ENCODE peak calls at places on chromosomes 4 and X, in eight cellular contexts. One of them, this sample, is unnamed.

GRCh38 chrX:105872921-105873320 is 50.6 kb downstream of the NRK start:
- DNase-seq in colonic mucosa: no peak
- DNase-seq in OCI-LY7: no peak
- DNase-seq in GM06990: no peak
- DNase-seq in PC-9: no peak
- DNase-seq in mesendoderm: no peak
- DNase-seq in WERI-Rb-1: no peak
- DNase-seq in AG10803: no peak
- DNase-seq in this sample: no peak

GRCh38 chrX:151346931-151347543 is 50.0 kb upstream of the VMA21 start:
- DNase-seq in AG10803: no peak
- DNase-seq in GM06990: no peak
- DNase-seq in PC-9: no peak
- DNase-seq in colonic mucosa: no peak
- DNase-seq in WERI-Rb-1: no peak
- DNase-seq in OCI-LY7: no peak
- DNase-seq in mesendoderm: no peak
- DNase-seq in this sample: no peak

GRCh38 chrX:154717824-154718223 is 33.1 kb downstream of the GAB3 start:
- DNase-seq in mesendoderm: no peak
- DNase-seq in AG10803: peak
- DNase-seq in WERI-Rb-1: no peak
- DNase-seq in colonic mucosa: no peak
- DNase-seq in GM06990: no peak
- DNase-seq in PC-9: no peak
- DNase-seq in OCI-LY7: peak
- DNase-seq in this sample: peak

GRCh38 chr4:10151182-10151581 is 34.6 kb upstream of the WDR1 start:
- DNase-seq in OCI-LY7: peak
- DNase-seq in PC-9: no peak
- DNase-seq in GM06990: peak
- DNase-seq in WERI-Rb-1: no peak
- DNase-seq in colonic mucosa: no peak
- DNase-seq in AG10803: no peak
- DNase-seq in mesendoderm: no peak
- DNase-seq in this sample: peak

GRCh38 chrX:3548743-3549441 is 164.6 kb downstream of the PRKX start:
- DNase-seq in AG10803: peak
- DNase-seq in GM06990: no peak
- DNase-seq in mesendoderm: peak
- DNase-seq in PC-9: no peak
- DNase-seq in colonic mucosa: no peak
- DNase-seq in WERI-Rb-1: peak
- DNase-seq in OCI-LY7: peak
- DNase-seq in this sample: no peak

GRCh38 chr4:77852892-77853495 is 9.6 kb upstream of the MRPL1 start:
- DNase-seq in AG10803: no peak
- DNase-seq in GM06990: peak
- DNase-seq in mesendoderm: no peak
- DNase-seq in WERI-Rb-1: no peak
- DNase-seq in OCI-LY7: peak
- DNase-seq in PC-9: no peak
- DNase-seq in colonic mucosa: peak
- DNase-seq in this sample: peak

GRCh38 chr4:100146756-100147155 is 43.5 kb downstream of the DDIT4L start:
- DNase-seq in colonic mucosa: no peak
- DNase-seq in AG10803: no peak
- DNase-seq in PC-9: no peak
- DNase-seq in mesendoderm: no peak
- DNase-seq in OCI-LY7: no peak
- DNase-seq in GM06990: no peak
- DNase-seq in WERI-Rb-1: no peak
- DNase-seq in this sample: no peak

GRCh38 chrX:8484360-8484759 is 19.7 kb downstream of the VCX3B start:
- DNase-seq in PC-9: no peak
- DNase-seq in OCI-LY7: no peak
- DNase-seq in GM06990: no peak
- DNase-seq in AG10803: no peak
- DNase-seq in colonic mucosa: no peak
- DNase-seq in mesendoderm: no peak
- DNase-seq in WERI-Rb-1: no peak
- DNase-seq in this sample: no peak

DNA sequence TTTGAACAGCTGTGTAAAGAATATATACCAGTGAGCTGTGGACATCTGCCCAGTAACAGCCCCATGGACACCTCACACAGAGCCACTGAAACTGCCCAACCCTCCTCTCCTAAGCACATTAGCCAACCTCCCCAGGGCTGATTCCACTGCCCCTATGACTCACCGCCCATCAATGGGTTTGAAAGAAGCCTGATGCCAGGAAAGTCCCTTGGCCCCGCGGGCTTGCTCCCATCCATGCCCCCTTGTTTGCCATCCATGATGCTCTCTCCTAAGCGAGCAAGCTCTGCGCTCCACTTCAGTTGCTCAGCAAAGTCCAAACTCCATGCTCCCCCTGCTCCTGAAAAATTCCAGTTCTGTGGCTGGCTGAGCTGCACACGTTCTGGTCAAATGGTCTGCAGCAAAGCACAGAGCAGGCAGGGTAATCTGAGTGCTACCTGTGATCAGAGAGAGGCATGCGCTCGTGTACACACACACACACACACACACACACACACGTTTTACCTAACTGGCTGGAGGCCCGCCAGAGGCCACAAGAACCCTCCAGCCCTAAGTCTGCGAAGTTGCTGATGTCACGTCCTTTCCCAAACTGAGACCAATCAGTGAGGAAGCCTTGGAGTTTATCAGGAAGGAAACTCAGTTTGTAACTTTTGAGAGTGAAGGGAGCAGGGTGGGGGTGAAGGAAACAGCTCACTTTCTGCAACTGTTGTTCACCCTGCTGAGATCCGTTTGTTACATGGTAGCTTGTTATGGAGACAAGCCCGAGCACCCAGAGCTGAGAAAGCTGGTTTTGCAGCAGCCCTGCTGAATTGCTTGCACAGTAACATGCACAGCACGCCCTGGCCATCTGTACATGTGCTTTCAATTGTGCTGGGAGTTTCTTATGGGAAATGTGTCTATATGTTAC is at the start of gene ASB9:
- DNase-seq in OCI-LY7: no peak
- DNase-seq in colonic mucosa: peak
- DNase-seq in GM06990: no peak
- DNase-seq in WERI-Rb-1: no peak
- DNase-seq in mesendoderm: peak
- DNase-seq in AG10803: peak
- DNase-seq in PC-9: peak
- DNase-seq in this sample: peak
- H3K4me3 ChIP-seq in OCI-LY7: no peak
- H3K4me3 ChIP-seq in colonic mucosa: no peak
- H3K4me3 ChIP-seq in GM06990: no peak
- H3K4me3 ChIP-seq in WERI-Rb-1: no peak
- H3K4me3 ChIP-seq in mesendoderm: no peak
- H3K4me3 ChIP-seq in AG10803: no peak
- H3K4me3 ChIP-seq in PC-9: peak
- H3K4me3 ChIP-seq in this sample: no peak

GRCh38 chrX:38221391-38221929 is 789 bp upstream of the SRPX start:
- DNase-seq in OCI-LY7: no peak
- DNase-seq in PC-9: no peak
- DNase-seq in mesendoderm: no peak
- DNase-seq in WERI-Rb-1: no peak
- DNase-seq in AG10803: peak
- DNase-seq in GM06990: no peak
- DNase-seq in colonic mucosa: no peak
- DNase-seq in this sample: no peak

GRCh38 chrX:38224160-38224559 is 3.5 kb upstream of the SRPX start:
- DNase-seq in WERI-Rb-1: no peak
- DNase-seq in AG10803: no peak
- DNase-seq in PC-9: no peak
- DNase-seq in colonic mucosa: no peak
- DNase-seq in GM06990: no peak
- DNase-seq in mesendoderm: no peak
- DNase-seq in OCI-LY7: no peak
- DNase-seq in this sample: no peak

GRCh38 chrX:38220024-38220935 is at the start of gene SRPX:
- DNase-seq in WERI-Rb-1: peak
- DNase-seq in AG10803: peak
- DNase-seq in OCI-LY7: no peak
- DNase-seq in GM06990: peak
- DNase-seq in mesendoderm: peak
- DNase-seq in PC-9: no peak
- DNase-seq in colonic mucosa: peak
- DNase-seq in this sample: no peak

GRCh38 chrX:38225093-38225492 is 4.4 kb upstream of the SRPX start:
- DNase-seq in AG10803: peak
- DNase-seq in GM06990: no peak
- DNase-seq in mesendoderm: peak
- DNase-seq in WERI-Rb-1: no peak
- DNase-seq in PC-9: no peak
- DNase-seq in colonic mucosa: no peak
- DNase-seq in OCI-LY7: no peak
- DNase-seq in this sample: no peak

GRCh38 chrX:38220936-38221386 is 290 bp upstream of the SRPX start:
- DNase-seq in AG10803: no peak
- DNase-seq in PC-9: no peak
- DNase-seq in OCI-LY7: no peak
- DNase-seq in colonic mucosa: no peak
- DNase-seq in GM06990: no peak
- DNase-seq in WERI-Rb-1: no peak
- DNase-seq in mesendoderm: no peak
- DNase-seq in this sample: no peak
- H3K4me3 ChIP-seq in AG10803: peak
- H3K4me3 ChIP-seq in PC-9: no peak
- H3K4me3 ChIP-seq in OCI-LY7: no peak
- H3K4me3 ChIP-seq in colonic mucosa: peak
- H3K4me3 ChIP-seq in GM06990: no peak
- H3K4me3 ChIP-seq in WERI-Rb-1: peak
- H3K4me3 ChIP-seq in mesendoderm: no peak
- H3K4me3 ChIP-seq in this sample: no peak

GRCh38 chrX:77447339-77448149 is at the start of gene FGF16:
- DNase-seq in PC-9: no peak
- DNase-seq in colonic mucosa: no peak
- DNase-seq in GM06990: no peak
- DNase-seq in WERI-Rb-1: no peak
- DNase-seq in OCI-LY7: no peak
- DNase-seq in mesendoderm: peak
- DNase-seq in AG10803: no peak
- DNase-seq in this sample: no peak

GRCh38 chrX:77446029-77446585 is 1.1 kb upstream of the FGF16 start:
- DNase-seq in AG10803: no peak
- DNase-seq in mesendoderm: peak
- DNase-seq in WERI-Rb-1: no peak
- DNase-seq in colonic mucosa: peak
- DNase-seq in GM06990: no peak
- DNase-seq in OCI-LY7: no peak
- DNase-seq in PC-9: no peak
- DNase-seq in this sample: no peak

GRCh38 chrX:77444075-77444474 is 3.1 kb upstream of the FGF16 start:
- DNase-seq in WERI-Rb-1: no peak
- DNase-seq in AG10803: no peak
- DNase-seq in colonic mucosa: no peak
- DNase-seq in OCI-LY7: no peak
- DNase-seq in GM06990: no peak
- DNase-seq in mesendoderm: no peak
- DNase-seq in PC-9: no peak
- DNase-seq in this sample: no peak

GRCh38 chrX:77448170-77448569 is 981 bp downstream of the FGF16 start:
- DNase-seq in OCI-LY7: no peak
- DNase-seq in PC-9: no peak
- DNase-seq in mesendoderm: peak
- DNase-seq in AG10803: no peak
- DNase-seq in colonic mucosa: no peak
- DNase-seq in GM06990: no peak
- DNase-seq in WERI-Rb-1: no peak
- DNase-seq in this sample: no peak

GRCh38 chrX:77446840-77447239 is 349 bp upstream of the FGF16 start:
- DNase-seq in OCI-LY7: no peak
- DNase-seq in mesendoderm: peak
- DNase-seq in AG10803: peak
- DNase-seq in colonic mucosa: no peak
- DNase-seq in GM06990: no peak
- DNase-seq in WERI-Rb-1: no peak
- DNase-seq in PC-9: no peak
- DNase-seq in this sample: no peak
- H3K4me3 ChIP-seq in OCI-LY7: no peak
- H3K4me3 ChIP-seq in mesendoderm: no peak
- H3K4me3 ChIP-seq in AG10803: peak
- H3K4me3 ChIP-seq in colonic mucosa: no peak
- H3K4me3 ChIP-seq in GM06990: peak
- H3K4me3 ChIP-seq in WERI-Rb-1: no peak
- H3K4me3 ChIP-seq in PC-9: no peak
- H3K4me3 ChIP-seq in this sample: no peak

GRCh38 chr4:86971355-86971683 is 36.5 kb downstream of the AFF1 start:
- DNase-seq in OCI-LY7: no peak
- DNase-seq in PC-9: no peak
- DNase-seq in mesendoderm: no peak
- DNase-seq in GM06990: no peak
- DNase-seq in colonic mucosa: no peak
- DNase-seq in AG10803: no peak
- DNase-seq in WERI-Rb-1: no peak
- DNase-seq in this sample: no peak

GRCh38 chr4:86972997-86973396 is 38.2 kb downstream of the AFF1 start:
- DNase-seq in colonic mucosa: peak
- DNase-seq in WERI-Rb-1: peak
- DNase-seq in mesendoderm: peak
- DNase-seq in PC-9: peak
- DNase-seq in OCI-LY7: no peak
- DNase-seq in AG10803: no peak
- DNase-seq in GM06990: no peak
- DNase-seq in this sample: peak

GRCh38 chr4:86967798-86968197 is 33.0 kb downstream of the AFF1 start:
- DNase-seq in colonic mucosa: no peak
- DNase-seq in GM06990: no peak
- DNase-seq in mesendoderm: no peak
- DNase-seq in OCI-LY7: no peak
- DNase-seq in PC-9: no peak
- DNase-seq in WERI-Rb-1: no peak
- DNase-seq in AG10803: peak
- DNase-seq in this sample: peak

GRCh38 chr4:86968477-86969015 is 33.7 kb downstream of the AFF1 start:
- DNase-seq in AG10803: no peak
- DNase-seq in colonic mucosa: no peak
- DNase-seq in WERI-Rb-1: no peak
- DNase-seq in PC-9: no peak
- DNase-seq in OCI-LY7: no peak
- DNase-seq in GM06990: no peak
- DNase-seq in mesendoderm: no peak
- DNase-seq in this sample: no peak

DNA sequence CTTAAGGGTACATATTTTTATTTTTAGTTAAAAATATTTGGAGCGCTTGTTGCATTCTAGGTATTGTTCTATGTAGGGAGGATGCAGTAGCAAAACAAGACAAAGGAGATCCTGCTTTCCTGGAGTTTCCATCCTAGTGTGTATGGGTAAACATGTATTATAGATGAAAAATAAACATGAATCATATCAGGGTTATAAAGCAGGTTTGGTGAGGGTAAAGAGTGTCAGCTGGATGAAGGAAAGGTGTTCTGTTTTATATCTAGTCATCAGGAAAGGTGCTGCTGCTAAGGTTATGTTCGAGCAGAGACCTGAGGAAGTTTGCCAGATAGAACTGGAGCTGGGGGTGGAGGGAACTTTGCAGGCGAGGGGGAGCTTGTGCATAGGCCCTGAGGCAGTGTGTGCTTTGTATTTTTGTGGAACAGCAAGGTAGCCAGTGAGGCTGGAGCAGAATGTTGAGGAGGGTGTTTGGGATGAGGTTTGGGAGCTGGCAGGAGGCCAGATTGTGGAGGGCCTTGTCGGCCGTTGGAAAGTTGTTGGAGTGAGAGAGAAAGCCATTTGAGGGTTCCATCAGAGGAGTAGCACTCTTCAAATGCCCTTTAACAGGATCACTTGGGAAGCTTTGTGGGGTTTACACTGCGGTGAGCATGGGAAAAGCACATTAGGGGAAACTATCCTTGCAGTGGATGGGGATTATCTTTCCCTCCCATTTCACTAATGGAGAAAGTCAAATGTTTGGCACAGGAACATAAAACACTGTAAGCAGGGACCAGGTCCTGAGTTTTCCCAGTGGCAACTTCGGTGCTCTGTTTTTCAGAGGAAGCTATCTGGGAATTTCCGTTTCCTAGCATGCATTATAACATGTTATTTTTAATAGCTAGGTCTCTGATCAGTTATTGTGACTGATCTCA is 35.9 kb downstream of the AFF1 start:
- DNase-seq in AG10803: no peak
- DNase-seq in OCI-LY7: no peak
- DNase-seq in colonic mucosa: no peak
- DNase-seq in GM06990: no peak
- DNase-seq in PC-9: no peak
- DNase-seq in mesendoderm: no peak
- DNase-seq in WERI-Rb-1: peak
- DNase-seq in this sample: no peak
- H3K4me3 ChIP-seq in AG10803: no peak
- H3K4me3 ChIP-seq in OCI-LY7: no peak
- H3K4me3 ChIP-seq in colonic mucosa: no peak
- H3K4me3 ChIP-seq in GM06990: no peak
- H3K4me3 ChIP-seq in PC-9: no peak
- H3K4me3 ChIP-seq in mesendoderm: no peak
- H3K4me3 ChIP-seq in WERI-Rb-1: no peak
- H3K4me3 ChIP-seq in this sample: no peak

This sample was measured in Jurkat, Clone E6-1.